ENCODE peak calls at places on chromosomes 6 and 20, in ten cellular contexts. R is stimulated activated CD8-positive, alpha-beta memory T cell treated with anti-CD3 and anti-CD28 coated beads, Interleukin-12 subunit alpha, Interleukin-12 subunit beta, amount 100 ng/mL, for 4 hours; V is tibial nerve; C is esophagus muscularis mucosa; Q is H9; D is epithelial cell of esophagus; Z is AG09309; L is IMR-90; E is anterior cingulate cortex; G is activated CD8-positive, alpha-beta memory T cell treated with anti-CD3 and anti-CD28 coated beads for 48 hours. A is an unnamed sample.

GRCh38 chr6:105301072-105301503 is 101.8 kb downstream of the PREP start:
- DNase-seq in R (no peak), V (no peak), C (no peak), Q (no peak), D (no peak), Z (no peak), L (peak), E (no peak), G (no peak), A (no peak)

GRCh38 chr20:48169650-48170049 is 384.4 kb upstream of the SULF2 start:
- DNase-seq in R (no peak), V (no peak), C (no peak), Q (no peak), D (no peak), Z (no peak), L (no peak), E (no peak), G (no peak), A (no peak)

GRCh38 chr6:144405173-144405572 is 120.0 kb downstream of the UTRN start:
- DNase-seq in R (no peak), V (no peak), C (no peak), Q (no peak), D (no peak), Z (no peak), L (peak), E (no peak), G (no peak), A (no peak)

GRCh38 chr6:29764422-29765196 is 41.4 kb downstream of the HLA-F start:
- DNase-seq in R (no peak), V (no peak), C (no peak), Q (peak), D (peak), Z (no peak), L (no peak), E (no peak), G (no peak), A (no peak)

GRCh38 chr6:122482750-122483080 is 11.1 kb upstream of the SERINC1 start:
- DNase-seq in R (no peak), V (no peak), C (no peak), Q (peak), D (no peak), Z (no peak), L (no peak), E (no peak), G (no peak), A (no peak)

GRCh38 chr20:13841206-13841605 is 56.4 kb downstream of the NDUFAF5 start:
- DNase-seq in R (no peak), V (no peak), C (no peak), Q (no peak), D (no peak), Z (no peak), L (no peak), E (no peak), G (no peak), A (no peak)

GRCh38 chr6:133895573-133896343 is 6.8 kb downstream of the TCF21 start:
- DNase-seq in R (no peak), V (no peak), C (no peak), Q (peak), D (no peak), Z (no peak), L (no peak), E (no peak), G (no peak), A (no peak)

GRCh38 chr20:20635006-20635405 is 77.4 kb downstream of the RALGAPA2 start:
- DNase-seq in R (no peak), V (no peak), C (no peak), Q (no peak), D (no peak), Z (no peak), L (no peak), E (no peak), G (no peak), A (no peak)

GRCh38 chr6:122569372-122569771 is 40.8 kb upstream of the PKIB start:
- DNase-seq in R (no peak), V (no peak), C (no peak), Q (no peak), D (no peak), Z (no peak), L (peak), E (no peak), G (no peak), A (no peak)

GRCh38 chr6:14802761-14803160 is 443.1 kb upstream of the JARID2 start:
- DNase-seq in R (no peak), V (no peak), C (no peak), Q (no peak), D (no peak), Z (no peak), L (no peak), E (no peak), G (no peak), A (no peak)

GRCh38 chr20:38369387-38369786 is 23.1 kb downstream of the LBP start:
- DNase-seq in R (no peak), V (no peak), C (no peak), Q (no peak), D (no peak), Z (no peak), L (no peak), E (no peak), G (no peak), A (no peak)

GRCh38 chr6:47126647-47127339 is 84.7 kb upstream of the ADGRF1 start:
- DNase-seq in R (no peak), V (no peak), C (no peak), Q (no peak), D (peak), Z (no peak), L (no peak), E (no peak), G (no peak), A (no peak)

GRCh38 chr6:113414511-113414910 is 442.6 kb upstream of the MARCKS start:
- DNase-seq in R (no peak), V (peak), C (no peak), Q (no peak), D (peak), Z (peak), L (peak), E (no peak), G (no peak), A (peak)

GRCh38 chr6:75203721-75204120 is 2.1 kb downstream of the COL12A1 start:
- DNase-seq in R (no peak), V (peak), C (no peak), Q (no peak), D (no peak), Z (no peak), L (peak), E (no peak), G (no peak), A (no peak)

GRCh38 chr6:3325210-3325609 is 66.5 kb downstream of the PSMG4 start:
- DNase-seq in R (no peak), V (peak), C (no peak), Q (no peak), D (peak), Z (peak), L (peak), E (no peak), G (no peak), A (peak)

GRCh38 chr6:154614641-154615040 is 104.2 kb upstream of the CNKSR3 start:
- DNase-seq in R (no peak), V (no peak), C (no peak), Q (no peak), D (no peak), Z (no peak), L (no peak), E (no peak), G (no peak), A (no peak)

GRCh38 chr6:166489301-166490155 is 97.0 kb downstream of the RAMACL start:
- DNase-seq in R (no peak), V (no peak), C (no peak), Q (no peak), D (no peak), Z (no peak), L (no peak), E (no peak), G (no peak), A (no peak)

GRCh38 chr6:33826537-33826936 is 22.7 kb upstream of the MLN start:
- DNase-seq in R (no peak), V (no peak), C (no peak), Q (no peak), D (no peak), Z (no peak), L (no peak), E (no peak), G (no peak), A (no peak)

GRCh38 chr20:3804254-3804751 is 8.2 kb downstream of the CDC25B start:
- DNase-seq in R (no peak), V (no peak), C (no peak), Q (no peak), D (peak), Z (no peak), L (no peak), E (no peak), G (no peak), A (no peak)

GRCh38 chr20:39516964-39517363 is 554.8 kb downstream of the DHX35 start:
- DNase-seq in R (no peak), V (no peak), C (peak), Q (no peak), D (no peak), Z (no peak), L (no peak), E (no peak), G (no peak), A (no peak)

GRCh38 chr20:62523473-62524203 is 47.8 kb upstream of the GATA5 start:
- DNase-seq in R (peak), V (no peak), C (no peak), Q (peak), D (no peak), Z (no peak), L (no peak), E (no peak), G (peak), A (no peak)

GRCh38 chr20:24166127-24166389 is 177.5 kb upstream of the GGTLC1 start:
- DNase-seq in R (no peak), V (no peak), C (no peak), Q (no peak), D (no peak), Z (no peak), L (no peak), E (no peak), G (no peak), A (no peak)

GRCh38 chr6:72798196-72798595 is 176.3 kb downstream of the KCNQ5 start:
- DNase-seq in R (no peak), V (no peak), C (no peak), Q (no peak), D (peak), Z (no peak), L (peak), E (no peak), G (no peak), A (no peak)

GRCh38 chr6:137025786-137026730 is 18.7 kb downstream of the IL20RA start:
- DNase-seq in R (no peak), V (no peak), C (peak), Q (no peak), D (peak), Z (no peak), L (no peak), E (no peak), G (no peak), A (no peak)

GRCh38 chr6:106908386-106908840 is 66.1 kb downstream of the CD24 start:
- DNase-seq in R (no peak), V (no peak), C (no peak), Q (no peak), D (peak), Z (no peak), L (no peak), E (no peak), G (no peak), A (no peak)

GRCh38 chr6:118735320-118735719 is 83.9 kb upstream of the CEP85L start:
- DNase-seq in R (no peak), V (no peak), C (no peak), Q (peak), D (no peak), Z (no peak), L (no peak), E (no peak), G (no peak), A (no peak)

GRCh38 chr20:38130687-38131587 is 34.1 kb downstream of the TGM2 start:
- DNase-seq in R (no peak), V (no peak), C (no peak), Q (no peak), D (no peak), Z (no peak), L (no peak), E (no peak), G (no peak), A (no peak)

GRCh38 chr6:169406034-169406433 is 152.4 kb upstream of the THBS2 start:
- DNase-seq in R (no peak), V (no peak), C (no peak), Q (no peak), D (no peak), Z (no peak), L (no peak), E (no peak), G (no peak), A (no peak)

GRCh38 chr6:24125980-24126379 is at the start of gene NRSN1:
- DNase-seq in R (no peak), V (no peak), C (peak), Q (peak), D (peak), Z (no peak), L (no peak), E (peak), G (no peak), A (peak)

GRCh38 chr6:86723729-86724128 is 213.6 kb upstream of the HTR1E start:
- DNase-seq in R (no peak), V (no peak), C (no peak), Q (no peak), D (peak), Z (no peak), L (no peak), E (no peak), G (no peak), A (no peak)